ENCODE peak calls at places on chromosomes 16 and 17, in five cellular contexts. N, V, X, H and C are unnamed samples.

GRCh38 chr17:38703742-38704644 is 1.1 kb upstream of the MLLT6 start:
- DNase-seq in V (peak; percentile 72), H (peak; percentile 88), X (no peak), N (no peak), C (no peak)

GRCh38 chr16:70433456-70434103 is 5.3 kb downstream of the ST3GAL2 start:
- DNase-seq in X (peak; percentile 87), N (peak; percentile 66), H (no peak), V (no peak), C (peak; percentile 67)

GRCh38 chr17:76725580-76726230 is 701 bp downstream of the JMJD6 start:
- DNase-seq in N (no peak), H (peak; percentile 85), X (no peak), V (no peak), C (no peak)

GRCh38 chr17:17155568-17155967 is 50.6 kb downstream of the PLD6 start:
- DNase-seq in H (no peak), X (no peak), N (no peak), V (no peak), C (no peak)

GRCh38 chr16:16120044-16120381 is 103.3 kb downstream of the ABCC6 start:
- DNase-seq in X (no peak), V (no peak), N (no peak), H (no peak), C (no peak)

GRCh38 chr16:81237282-81237681 is 1.2 kb upstream of the BCO1 start:
- DNase-seq in N (no peak), V (no peak), X (no peak), H (no peak), C (no peak)

GRCh38 chr17:30905742-30906100 is 317 bp downstream of the TEFM start:
- DNase-seq in N (no peak), V (no peak), H (peak; percentile 35), X (no peak), C (no peak)

GRCh38 chr17:41665566-41666335 is 22.9 kb upstream of the EIF1 start:
- DNase-seq in H (peak; percentile 96), V (peak; percentile 90), N (peak; percentile 55), X (peak; percentile 77), C (no peak)

GRCh38 chr17:61410555-61411089 is 11.0 kb downstream of the TBX2 start:
- DNase-seq in N (no peak), V (peak; percentile 88), X (peak; percentile 75), H (no peak), C (no peak)

GRCh38 chr16:84810518-84811273 is 9.1 kb upstream of the CRISPLD2 start:
- DNase-seq in X (no peak), H (no peak), N (no peak), V (no peak), C (peak; percentile 86)

GRCh38 chr16:48347980-48348379 is 37.2 kb downstream of the SIAH1 start:
- DNase-seq in X (no peak), V (no peak), N (no peak), H (no peak), C (no peak)

GRCh38 chr16:86862596-86862995 is 284.2 kb downstream of the FOXL1 start:
- DNase-seq in N (no peak), X (no peak), H (no peak), V (no peak), C (no peak)

GRCh38 chr17:21253646-21254441 is 634 bp upstream of the NATD1 start:
- DNase-seq in N (no peak), H (no peak), X (no peak), V (no peak), C (no peak)

GRCh38 chr17:81511550-81511799 is 1.1 kb downstream of the ACTG1 start:
- DNase-seq in N (no peak), V (no peak), X (no peak), H (no peak), C (no peak)

GRCh38 chr17:17823433-17824118 is 13.2 kb downstream of the SREBF1 start:
- DNase-seq in H (peak; percentile 98), N (no peak), X (peak; percentile 90), V (peak; percentile 83), C (no peak)

GRCh38 chr16:25966172-25967097 is 274.7 kb downstream of the HS3ST4 start:
- DNase-seq in V (no peak), H (no peak), N (no peak), X (no peak), C (no peak)

GRCh38 chr16:10181196-10182162 is 749 bp downstream of the GRIN2A start:
- DNase-seq in H (peak; percentile 77), X (peak; percentile 32), V (peak; percentile 78), N (no peak), C (no peak)

GRCh38 chr16:5024632-5025031 is 9.1 kb downstream of the NAGPA start:
- DNase-seq in X (no peak), H (no peak), N (no peak), V (no peak), C (no peak)

GRCh38 chr16:5027086-5027485 is 6.6 kb downstream of the NAGPA start:
- DNase-seq in H (no peak), V (no peak), X (no peak), N (no peak), C (no peak)

GRCh38 chr16:5027575-5028235 is 6.0 kb downstream of the NAGPA start:
- DNase-seq in V (no peak), N (no peak), X (no peak), H (no peak), C (no peak)

GRCh38 chr16:5026664-5027063 is 7.1 kb downstream of the NAGPA start:
- DNase-seq in X (no peak), N (no peak), V (no peak), H (no peak), C (no peak)

DNA sequence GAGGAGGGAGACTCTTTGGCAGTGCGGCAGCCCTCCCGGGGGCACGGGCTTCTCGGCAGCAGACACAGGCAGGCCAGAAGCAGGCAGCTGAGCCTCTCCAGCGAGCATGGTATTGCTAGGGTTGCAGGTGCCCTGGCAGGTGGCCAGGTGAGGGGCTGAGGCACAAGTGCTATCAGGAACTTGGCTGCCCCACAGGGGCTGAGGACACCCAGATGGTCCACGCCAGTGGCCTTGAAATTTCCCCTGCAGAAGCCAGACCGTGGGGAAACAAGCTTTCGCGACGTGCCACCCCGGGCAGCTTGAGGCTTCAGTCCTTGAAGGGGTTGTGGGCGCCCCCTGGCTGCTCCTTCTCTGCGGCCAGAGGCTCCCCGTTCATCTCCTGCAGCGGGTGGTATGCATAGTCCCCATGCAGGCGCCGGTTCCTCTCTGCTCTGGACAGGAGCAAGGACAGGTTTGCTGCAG is 8.5 kb downstream of the NAGPA start:
- DNase-seq in V (peak; percentile 26), H (peak; percentile 55), N (no peak), X (no peak), C (no peak)
- TF ChIP-seq CTCF in V (no peak), H (peak; percentile 58), N (peak; percentile 61), X (peak; percentile 41), C (peak; percentile 34)

GRCh38 chr16:69108069-69108904 is 2.8 kb downstream of the HAS3 start:
- DNase-seq in V (no peak), X (no peak), H (no peak), N (no peak), C (no peak)

GRCh38 chr16:69108905-69109252 is 3.4 kb downstream of the HAS3 start:
- DNase-seq in H (no peak), V (no peak), N (no peak), X (no peak), C (no peak)

GRCh38 chr16:69105501-69106361 is at the start of gene HAS3:
- DNase-seq in N (no peak), H (peak; percentile 61), V (peak; percentile 58), X (peak; percentile 50), C (peak; percentile 24)

GRCh38 chr16:69106491-69107291 is 1.2 kb downstream of the HAS3 start:
- DNase-seq in N (no peak), X (no peak), H (no peak), V (peak; percentile 28), C (no peak)

DNA sequence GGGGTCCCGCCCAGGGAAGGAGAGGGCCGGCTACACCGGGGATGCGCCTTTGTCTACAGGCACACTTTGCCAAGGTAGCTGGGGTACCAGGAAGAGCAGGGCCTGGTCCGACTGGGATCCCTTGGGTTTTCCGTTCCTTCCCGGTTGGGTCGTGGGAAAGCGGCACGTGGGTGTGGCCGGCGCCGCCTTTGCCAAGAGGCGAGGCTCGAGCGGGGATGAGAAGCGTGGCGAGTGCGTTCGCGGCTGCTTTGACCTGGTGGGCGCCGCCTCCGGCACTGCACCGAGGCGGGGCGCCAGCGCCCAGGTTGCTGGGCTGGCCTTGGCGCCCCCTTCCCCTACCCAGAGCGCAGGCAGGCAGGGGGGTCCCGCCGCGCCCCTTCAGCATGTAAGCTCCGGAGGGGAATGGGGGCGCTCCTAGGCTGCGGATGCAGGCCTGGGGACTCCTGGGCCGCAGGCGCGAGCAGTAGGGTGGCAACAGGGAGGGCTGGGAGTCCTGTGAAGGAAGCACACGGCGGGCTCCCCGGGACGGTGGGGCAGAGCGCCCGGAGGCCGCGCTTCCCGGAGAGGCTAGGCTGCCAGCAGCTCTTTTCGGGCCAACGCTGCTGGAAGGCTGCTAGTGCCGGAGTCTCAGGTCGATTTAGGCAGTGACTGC is 2.0 kb downstream of the HAS3 start:
- DNase-seq in X (no peak), N (no peak), H (no peak), V (peak; percentile 16), C (no peak)
- TF ChIP-seq CTCF in X (no peak), N (no peak), H (no peak), V (no peak), C (no peak)

DNA sequence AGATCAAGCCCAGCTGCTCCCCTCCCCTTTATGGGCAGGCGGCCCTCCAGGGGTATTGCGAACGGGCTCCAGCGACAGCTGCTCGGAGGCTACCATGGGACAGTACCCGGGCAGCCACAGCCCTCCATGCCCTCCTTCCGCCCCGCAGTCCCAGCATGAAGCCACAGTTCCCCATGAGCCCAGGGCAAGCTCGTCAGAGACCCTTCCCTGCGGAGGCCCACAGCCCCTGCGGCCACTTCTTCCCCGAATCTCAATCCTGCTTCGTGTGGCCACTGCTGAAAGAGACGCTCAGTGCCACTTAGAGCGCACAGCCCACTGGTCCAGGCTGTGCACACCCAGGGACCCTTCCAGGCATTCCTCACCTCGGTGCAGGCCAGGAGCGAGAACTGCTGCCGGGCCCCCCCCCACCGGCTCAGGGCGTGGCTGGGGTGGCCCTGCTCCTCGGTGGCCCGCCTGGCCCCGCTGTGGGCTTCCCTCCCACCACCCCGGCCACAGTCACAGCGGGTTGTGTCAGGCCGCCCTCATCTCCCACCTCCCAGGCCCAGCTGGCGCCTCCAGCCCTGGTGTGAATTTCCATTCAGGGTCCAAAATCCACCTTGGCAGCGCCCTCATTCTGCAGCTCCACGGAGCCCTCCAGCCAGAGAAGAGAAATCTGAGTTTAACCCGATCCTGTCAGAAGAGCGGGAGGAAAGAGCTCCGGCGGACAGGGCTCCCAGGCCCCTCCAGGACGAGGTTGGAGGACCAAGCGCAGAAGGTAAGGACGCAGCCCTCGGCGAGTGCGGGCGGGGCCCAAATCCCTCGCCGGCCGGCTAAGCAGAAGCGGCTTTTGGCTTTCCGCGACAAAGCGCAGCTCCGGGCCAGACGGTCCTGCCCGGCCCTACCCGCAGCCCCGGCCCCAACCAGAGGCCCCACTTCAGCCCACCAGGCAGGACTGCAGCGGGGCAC is 12.1 kb downstream of the TBC1D16 start:
- DNase-seq in H (no peak), N (no peak), X (no peak), V (no peak), C (no peak)
- TF ChIP-seq CTCF in H (no peak), N (no peak), X (no peak), V (no peak), C (no peak)

GRCh38 chr16:67654069-67654911 is 5.8 kb downstream of the ACD start:
- DNase-seq in N (no peak), H (no peak), V (no peak), X (no peak), C (no peak)

GRCh38 chr16:67653131-67654068 is 6.7 kb downstream of the ACD start:
- DNase-seq in V (no peak), H (no peak), X (no peak), N (no peak), C (no peak)

GRCh38 chr16:67651039-67651438 is 6.1 kb downstream of the CARMIL2 start:
- DNase-seq in V (no peak), H (no peak), X (no peak), N (no peak), C (no peak)

GRCh38 chr16:67651847-67652246 is 6.9 kb downstream of the CARMIL2 start:
- DNase-seq in H (no peak), V (no peak), X (no peak), N (no peak), C (no peak)

GRCh38 chr16:67652578-67653130 is 7.4 kb downstream of the ACD start:
- DNase-seq in N (no peak), V (no peak), H (peak; percentile 97), X (no peak), C (no peak)
- TF ChIP-seq CTCF in N (no peak), V (no peak), H (no peak), X (no peak), C (no peak)